ENCODE peak calls at places on chromosomes 3 and 15, in eight cellular contexts. One of them, this sample, is unnamed.

GRCh38 chr3:52083556-52084087 is 27.3 kb upstream of the DUSP7 start:
- DNase-seq in CD4-positive, alpha-beta T cell: no peak
- DNase-seq in SHP77: no peak
- DNase-seq in NCI-H748 treated with DMSO at 0.1 percent for 48 hours: no peak
- DNase-seq in activated T-cell treated with anti-CD3 and anti-CD28 coated beads, Interleukin-2, amount 50 U/mL, for 48 hours: no peak
- DNase-seq in HAP-1: no peak
- DNase-seq in NCI-H1694: no peak
- DNase-seq in naive thymus-derived CD8-positive, alpha-beta T cell: no peak
- DNase-seq in this sample: no peak

GRCh38 chr3:36542186-36542585 is 161.9 kb downstream of the STAC start:
- DNase-seq in CD4-positive, alpha-beta T cell: no peak
- DNase-seq in SHP77: no peak
- DNase-seq in NCI-H748 treated with DMSO at 0.1 percent for 48 hours: no peak
- DNase-seq in activated T-cell treated with anti-CD3 and anti-CD28 coated beads, Interleukin-2, amount 50 U/mL, for 48 hours: no peak
- DNase-seq in HAP-1: no peak
- DNase-seq in NCI-H1694: no peak
- DNase-seq in naive thymus-derived CD8-positive, alpha-beta T cell: no peak
- DNase-seq in this sample: no peak

GRCh38 chr15:90062023-90062728 is 40.1 kb downstream of the IDH2 start:
- DNase-seq in CD4-positive, alpha-beta T cell: peak
- DNase-seq in SHP77: peak
- DNase-seq in NCI-H748 treated with DMSO at 0.1 percent for 48 hours: peak
- DNase-seq in activated T-cell treated with anti-CD3 and anti-CD28 coated beads, Interleukin-2, amount 50 U/mL, for 48 hours: peak
- DNase-seq in HAP-1: peak
- DNase-seq in NCI-H1694: no peak
- DNase-seq in naive thymus-derived CD8-positive, alpha-beta T cell: no peak
- DNase-seq in this sample: peak

GRCh38 chr15:61195116-61196002 is 33.7 kb downstream of the RORA start:
- DNase-seq in CD4-positive, alpha-beta T cell: no peak
- DNase-seq in SHP77: peak
- DNase-seq in NCI-H748 treated with DMSO at 0.1 percent for 48 hours: no peak
- DNase-seq in activated T-cell treated with anti-CD3 and anti-CD28 coated beads, Interleukin-2, amount 50 U/mL, for 48 hours: peak
- DNase-seq in HAP-1: peak
- DNase-seq in NCI-H1694: no peak
- DNase-seq in naive thymus-derived CD8-positive, alpha-beta T cell: no peak
- DNase-seq in this sample: peak

GRCh38 chr3:133967992-133968892 is 61.5 kb downstream of the SLCO2A1 start:
- DNase-seq in CD4-positive, alpha-beta T cell: no peak
- DNase-seq in SHP77: no peak
- DNase-seq in NCI-H748 treated with DMSO at 0.1 percent for 48 hours: no peak
- DNase-seq in activated T-cell treated with anti-CD3 and anti-CD28 coated beads, Interleukin-2, amount 50 U/mL, for 48 hours: no peak
- DNase-seq in HAP-1: no peak
- DNase-seq in NCI-H1694: no peak
- DNase-seq in naive thymus-derived CD8-positive, alpha-beta T cell: no peak
- DNase-seq in this sample: no peak

GRCh38 chr3:1953519-1953918 is 145.1 kb upstream of the CNTN4 start:
- DNase-seq in CD4-positive, alpha-beta T cell: no peak
- DNase-seq in SHP77: peak
- DNase-seq in NCI-H748 treated with DMSO at 0.1 percent for 48 hours: no peak
- DNase-seq in activated T-cell treated with anti-CD3 and anti-CD28 coated beads, Interleukin-2, amount 50 U/mL, for 48 hours: no peak
- DNase-seq in HAP-1: no peak
- DNase-seq in NCI-H1694: no peak
- DNase-seq in naive thymus-derived CD8-positive, alpha-beta T cell: no peak
- DNase-seq in this sample: no peak

GRCh38 chr3:13580256-13581023 is 31.5 kb downstream of the FBLN2 start:
- DNase-seq in CD4-positive, alpha-beta T cell: no peak
- DNase-seq in SHP77: no peak
- DNase-seq in NCI-H748 treated with DMSO at 0.1 percent for 48 hours: no peak
- DNase-seq in activated T-cell treated with anti-CD3 and anti-CD28 coated beads, Interleukin-2, amount 50 U/mL, for 48 hours: no peak
- DNase-seq in HAP-1: no peak
- DNase-seq in NCI-H1694: no peak
- DNase-seq in naive thymus-derived CD8-positive, alpha-beta T cell: no peak
- DNase-seq in this sample: no peak

GRCh38 chr15:33789141-33789540 is 179.2 kb upstream of the CHRM5 start:
- DNase-seq in CD4-positive, alpha-beta T cell: no peak
- DNase-seq in SHP77: no peak
- DNase-seq in NCI-H748 treated with DMSO at 0.1 percent for 48 hours: no peak
- DNase-seq in activated T-cell treated with anti-CD3 and anti-CD28 coated beads, Interleukin-2, amount 50 U/mL, for 48 hours: no peak
- DNase-seq in HAP-1: no peak
- DNase-seq in NCI-H1694: no peak
- DNase-seq in naive thymus-derived CD8-positive, alpha-beta T cell: no peak
- DNase-seq in this sample: no peak

GRCh38 chr15:75648156-75649000 is 666 bp downstream of the SNX33 start:
- DNase-seq in CD4-positive, alpha-beta T cell: no peak
- DNase-seq in SHP77: no peak
- DNase-seq in NCI-H748 treated with DMSO at 0.1 percent for 48 hours: no peak
- DNase-seq in activated T-cell treated with anti-CD3 and anti-CD28 coated beads, Interleukin-2, amount 50 U/mL, for 48 hours: no peak
- DNase-seq in HAP-1: peak
- DNase-seq in NCI-H1694: no peak
- DNase-seq in naive thymus-derived CD8-positive, alpha-beta T cell: no peak
- DNase-seq in this sample: no peak